ENCODE peak calls at places on chromosome 14, in four cellular contexts. One of them, this sample, is unnamed.

GRCh38 chr14:74875941-74876913 is at the start of gene PROX2:
- DNase-seq in NCI-H1105 treated with DMSO at 0.1 percent for 48 hours: no peak
- DNase-seq in stimulated activated CD4-positive, alpha-beta T cell treated with anti-CD3 and anti-CD28 coated beads, Interleukin-12 subunit alpha, Interleukin-12 subunit beta, amount 100 ng/mL, for 4 hours: no peak
- DNase-seq in AG09309: no peak
- DNase-seq in this sample: no peak

GRCh38 chr14:79415726-79416125 is 795.6 kb downstream of the DIO2 start:
- DNase-seq in NCI-H1105 treated with DMSO at 0.1 percent for 48 hours: no peak
- DNase-seq in stimulated activated CD4-positive, alpha-beta T cell treated with anti-CD3 and anti-CD28 coated beads, Interleukin-12 subunit alpha, Interleukin-12 subunit beta, amount 100 ng/mL, for 4 hours: no peak
- DNase-seq in AG09309: no peak
- DNase-seq in this sample: no peak

GRCh38 chr14:50943261-50943942 is 881 bp downstream of the PYGL start:
- DNase-seq in NCI-H1105 treated with DMSO at 0.1 percent for 48 hours: no peak
- DNase-seq in stimulated activated CD4-positive, alpha-beta T cell treated with anti-CD3 and anti-CD28 coated beads, Interleukin-12 subunit alpha, Interleukin-12 subunit beta, amount 100 ng/mL, for 4 hours: no peak
- DNase-seq in AG09309: no peak
- DNase-seq in this sample: no peak

GRCh38 chr14:69363055-69363454 is 35.0 kb downstream of the ERH start:
- DNase-seq in NCI-H1105 treated with DMSO at 0.1 percent for 48 hours: no peak
- DNase-seq in stimulated activated CD4-positive, alpha-beta T cell treated with anti-CD3 and anti-CD28 coated beads, Interleukin-12 subunit alpha, Interleukin-12 subunit beta, amount 100 ng/mL, for 4 hours: no peak
- DNase-seq in AG09309: no peak
- DNase-seq in this sample: no peak

GRCh38 chr14:99024926-99025325 is 247.1 kb downstream of the BCL11B start:
- DNase-seq in NCI-H1105 treated with DMSO at 0.1 percent for 48 hours: no peak
- DNase-seq in stimulated activated CD4-positive, alpha-beta T cell treated with anti-CD3 and anti-CD28 coated beads, Interleukin-12 subunit alpha, Interleukin-12 subunit beta, amount 100 ng/mL, for 4 hours: no peak
- DNase-seq in AG09309: no peak
- DNase-seq in this sample: no peak

GRCh38 chr14:101465795-101466448 is 95.4 kb upstream of the DIO3 start:
- DNase-seq in NCI-H1105 treated with DMSO at 0.1 percent for 48 hours: no peak
- DNase-seq in stimulated activated CD4-positive, alpha-beta T cell treated with anti-CD3 and anti-CD28 coated beads, Interleukin-12 subunit alpha, Interleukin-12 subunit beta, amount 100 ng/mL, for 4 hours: no peak
- DNase-seq in AG09309: no peak
- DNase-seq in this sample: no peak

GRCh38 chr14:100237735-100238418 is 1.1 kb upstream of the YY1 start:
- DNase-seq in NCI-H1105 treated with DMSO at 0.1 percent for 48 hours: peak
- DNase-seq in stimulated activated CD4-positive, alpha-beta T cell treated with anti-CD3 and anti-CD28 coated beads, Interleukin-12 subunit alpha, Interleukin-12 subunit beta, amount 100 ng/mL, for 4 hours: peak
- DNase-seq in AG09309: no peak
- DNase-seq in this sample: peak

GRCh38 chr14:31682768-31683167 is 121.6 kb downstream of the NUBPL start:
- DNase-seq in NCI-H1105 treated with DMSO at 0.1 percent for 48 hours: no peak
- DNase-seq in stimulated activated CD4-positive, alpha-beta T cell treated with anti-CD3 and anti-CD28 coated beads, Interleukin-12 subunit alpha, Interleukin-12 subunit beta, amount 100 ng/mL, for 4 hours: no peak
- DNase-seq in AG09309: no peak
- DNase-seq in this sample: no peak

GRCh38 chr14:61281186-61281676 is at the start of gene TMEM30B:
- DNase-seq in NCI-H1105 treated with DMSO at 0.1 percent for 48 hours: peak
- DNase-seq in stimulated activated CD4-positive, alpha-beta T cell treated with anti-CD3 and anti-CD28 coated beads, Interleukin-12 subunit alpha, Interleukin-12 subunit beta, amount 100 ng/mL, for 4 hours: peak
- DNase-seq in AG09309: no peak
- DNase-seq in this sample: peak

GRCh38 chr14:46054526-46054925 is 597.1 kb downstream of the RPL10L start:
- DNase-seq in NCI-H1105 treated with DMSO at 0.1 percent for 48 hours: no peak
- DNase-seq in stimulated activated CD4-positive, alpha-beta T cell treated with anti-CD3 and anti-CD28 coated beads, Interleukin-12 subunit alpha, Interleukin-12 subunit beta, amount 100 ng/mL, for 4 hours: no peak
- DNase-seq in AG09309: peak
- DNase-seq in this sample: no peak

GRCh38 chr14:32047791-32048190 is 29.3 kb upstream of the ARHGAP5 start:
- DNase-seq in NCI-H1105 treated with DMSO at 0.1 percent for 48 hours: no peak
- DNase-seq in stimulated activated CD4-positive, alpha-beta T cell treated with anti-CD3 and anti-CD28 coated beads, Interleukin-12 subunit alpha, Interleukin-12 subunit beta, amount 100 ng/mL, for 4 hours: no peak
- DNase-seq in AG09309: no peak
- DNase-seq in this sample: no peak

GRCh38 chr14:89466460-89466859 is 49.4 kb upstream of the FOXN3 start:
- DNase-seq in NCI-H1105 treated with DMSO at 0.1 percent for 48 hours: no peak
- DNase-seq in stimulated activated CD4-positive, alpha-beta T cell treated with anti-CD3 and anti-CD28 coated beads, Interleukin-12 subunit alpha, Interleukin-12 subunit beta, amount 100 ng/mL, for 4 hours: no peak
- DNase-seq in AG09309: no peak
- DNase-seq in this sample: peak

GRCh38 chr14:101708853-101709532 is 52.5 kb upstream of the PPP2R5C start:
- DNase-seq in NCI-H1105 treated with DMSO at 0.1 percent for 48 hours: no peak
- DNase-seq in stimulated activated CD4-positive, alpha-beta T cell treated with anti-CD3 and anti-CD28 coated beads, Interleukin-12 subunit alpha, Interleukin-12 subunit beta, amount 100 ng/mL, for 4 hours: no peak
- DNase-seq in AG09309: no peak
- DNase-seq in this sample: no peak

GRCh38 chr14:91416744-91417133 is 881 bp downstream of the CCDC88C start:
- DNase-seq in NCI-H1105 treated with DMSO at 0.1 percent for 48 hours: no peak
- DNase-seq in stimulated activated CD4-positive, alpha-beta T cell treated with anti-CD3 and anti-CD28 coated beads, Interleukin-12 subunit alpha, Interleukin-12 subunit beta, amount 100 ng/mL, for 4 hours: no peak
- DNase-seq in AG09309: no peak
- DNase-seq in this sample: peak

GRCh38 chr14:35915775-35916174 is 89.6 kb downstream of the BRMS1L start:
- DNase-seq in NCI-H1105 treated with DMSO at 0.1 percent for 48 hours: no peak
- DNase-seq in stimulated activated CD4-positive, alpha-beta T cell treated with anti-CD3 and anti-CD28 coated beads, Interleukin-12 subunit alpha, Interleukin-12 subunit beta, amount 100 ng/mL, for 4 hours: no peak
- DNase-seq in AG09309: no peak
- DNase-seq in this sample: no peak

GRCh38 chr14:30165255-30165654 is 237.6 kb upstream of the PRKD1 start:
- DNase-seq in NCI-H1105 treated with DMSO at 0.1 percent for 48 hours: no peak
- DNase-seq in stimulated activated CD4-positive, alpha-beta T cell treated with anti-CD3 and anti-CD28 coated beads, Interleukin-12 subunit alpha, Interleukin-12 subunit beta, amount 100 ng/mL, for 4 hours: no peak
- DNase-seq in AG09309: no peak
- DNase-seq in this sample: no peak

GRCh38 chr14:70755655-70756054 is 53.7 kb downstream of the MAP3K9 start:
- DNase-seq in NCI-H1105 treated with DMSO at 0.1 percent for 48 hours: no peak
- DNase-seq in stimulated activated CD4-positive, alpha-beta T cell treated with anti-CD3 and anti-CD28 coated beads, Interleukin-12 subunit alpha, Interleukin-12 subunit beta, amount 100 ng/mL, for 4 hours: no peak
- DNase-seq in AG09309: no peak
- DNase-seq in this sample: no peak

GRCh38 chr14:60760648-60761364 is 26.2 kb downstream of the MNAT1 start:
- DNase-seq in NCI-H1105 treated with DMSO at 0.1 percent for 48 hours: peak
- DNase-seq in stimulated activated CD4-positive, alpha-beta T cell treated with anti-CD3 and anti-CD28 coated beads, Interleukin-12 subunit alpha, Interleukin-12 subunit beta, amount 100 ng/mL, for 4 hours: no peak
- DNase-seq in AG09309: no peak
- DNase-seq in this sample: peak

GRCh38 chr14:99077076-99077843 is 194.7 kb downstream of the BCL11B start:
- DNase-seq in NCI-H1105 treated with DMSO at 0.1 percent for 48 hours: no peak
- DNase-seq in stimulated activated CD4-positive, alpha-beta T cell treated with anti-CD3 and anti-CD28 coated beads, Interleukin-12 subunit alpha, Interleukin-12 subunit beta, amount 100 ng/mL, for 4 hours: no peak
- DNase-seq in AG09309: no peak
- DNase-seq in this sample: no peak

GRCh38 chr14:90574640-90575131 is 177.9 kb downstream of the CALM1 start:
- DNase-seq in NCI-H1105 treated with DMSO at 0.1 percent for 48 hours: peak
- DNase-seq in stimulated activated CD4-positive, alpha-beta T cell treated with anti-CD3 and anti-CD28 coated beads, Interleukin-12 subunit alpha, Interleukin-12 subunit beta, amount 100 ng/mL, for 4 hours: no peak
- DNase-seq in AG09309: no peak
- DNase-seq in this sample: no peak

GRCh38 chr14:22558221-22558913 is 30.7 kb downstream of the DAD1 start:
- DNase-seq in NCI-H1105 treated with DMSO at 0.1 percent for 48 hours: no peak
- DNase-seq in stimulated activated CD4-positive, alpha-beta T cell treated with anti-CD3 and anti-CD28 coated beads, Interleukin-12 subunit alpha, Interleukin-12 subunit beta, amount 100 ng/mL, for 4 hours: no peak
- DNase-seq in AG09309: no peak
- DNase-seq in this sample: no peak

GRCh38 chr14:54206477-54206876 is 190.3 kb upstream of the CDKN3 start:
- DNase-seq in NCI-H1105 treated with DMSO at 0.1 percent for 48 hours: no peak
- DNase-seq in stimulated activated CD4-positive, alpha-beta T cell treated with anti-CD3 and anti-CD28 coated beads, Interleukin-12 subunit alpha, Interleukin-12 subunit beta, amount 100 ng/mL, for 4 hours: no peak
- DNase-seq in AG09309: no peak
- DNase-seq in this sample: peak

This sample was measured in small intestine.